ENCODE peak calls at places on chromosomes 16 and 17, in five cellular contexts. C, N, D, I and M are unnamed samples.

GRCh38 chr16:54957403-54957802 is 26.7 kb downstream of the IRX5 start:
- DNase-seq in C (no peak), N (peak), D (no peak), I (no peak), M (no peak)

GRCh38 chr16:71930013-71930563 is 34.8 kb downstream of the IST1 start:
- DNase-seq in C (no peak), N (no peak), D (no peak), I (no peak), M (no peak)

GRCh38 chr17:21460358-21460757 is 84.2 kb downstream of the KCNJ12 start:
- DNase-seq in C (no peak), N (no peak), D (no peak), I (no peak), M (peak)

GRCh38 chr17:41917957-41918391 is 777 bp downstream of the ACLY start:
- DNase-seq in C (peak), N (peak), D (peak), I (peak), M (peak)

GRCh38 chr17:56652608-56653007 is 59.1 kb downstream of the NOG start:
- DNase-seq in C (no peak), N (no peak), D (no peak), I (no peak), M (no peak)

GRCh38 chr17:20284018-20284417 is 183.3 kb downstream of the LGALS9B start:
- DNase-seq in C (no peak), N (no peak), D (no peak), I (no peak), M (no peak)

GRCh38 chr16:30041841-30042240 is 10.8 kb upstream of the TLCD3B start:
- DNase-seq in C (no peak), N (no peak), D (no peak), I (no peak), M (peak)

GRCh38 chr17:71460943-71461342 is 659.9 kb upstream of the SOX9 start:
- DNase-seq in C (no peak), N (peak), D (no peak), I (no peak), M (peak)

GRCh38 chr16:15856901-15857778 is at the start of gene MYH11:
- DNase-seq in C (no peak), N (no peak), D (no peak), I (peak), M (no peak)

GRCh38 chr17:55263565-55264272 is 1.0 kb upstream of the HLF start:
- DNase-seq in C (no peak), N (no peak), D (no peak), I (no peak), M (no peak)

GRCh38 chr16:58853830-58854229 is 119.7 kb upstream of the GOT2 start:
- DNase-seq in C (no peak), N (no peak), D (no peak), I (no peak), M (no peak)

GRCh38 chr16:50842589-50842988 is 100.7 kb downstream of the CYLD start:
- DNase-seq in C (no peak), N (no peak), D (no peak), I (no peak), M (no peak)

GRCh38 chr17:57810740-57811632 is 38.9 kb downstream of the MRPS23 start:
- DNase-seq in C (peak), N (peak), D (peak), I (peak), M (peak)

GRCh38 chr16:1335996-1336395 is 2.6 kb downstream of the BAIAP3 start:
- DNase-seq in C (no peak), N (no peak), D (no peak), I (no peak), M (no peak)

GRCh38 chr16:4414187-4414909 is 2.0 kb downstream of the CORO7 start:
- DNase-seq in C (no peak), N (no peak), D (no peak), I (no peak), M (no peak)

GRCh38 chr16:11315499-11315898 is 29.8 kb upstream of the RMI2 start:
- DNase-seq in C (peak), N (no peak), D (no peak), I (no peak), M (peak)

GRCh38 chr16:64627781-64628180 is 494.1 kb downstream of the CDH11 start:
- DNase-seq in C (no peak), N (no peak), D (peak), I (no peak), M (no peak)

GRCh38 chr17:18981642-18982424 is 22.7 kb downstream of the FAM83G start:
- DNase-seq in C (peak), N (peak), D (no peak), I (peak), M (peak)

GRCh38 chr16:49342336-49343265 is 31.0 kb upstream of the C16orf78 start:
- DNase-seq in C (no peak), N (no peak), D (no peak), I (peak), M (no peak)

GRCh38 chr17:82775033-82775823 is 23.4 kb downstream of the TBCD start:
- DNase-seq in C (peak), N (peak), D (peak), I (no peak), M (peak)

GRCh38 chr17:63113167-63113566 is 147.1 kb downstream of the TANC2 start:
- DNase-seq in C (peak), N (no peak), D (no peak), I (no peak), M (peak)